ENCODE peak calls at places on chromosomes 11 and 22, in ten cellular contexts. D is lung microvascular endothelial cell; F is neuronal stem cell; A is stimulated activated CD4-positive, alpha-beta T cell treated with anti-CD3 and anti-CD28 coated beads, Interleukin-12 subunit alpha, Interleukin-12 subunit beta, amount 100 ng/mL, for 48 hours; H is anterior cingulate cortex; B is iPS DF 6.9; Z is HEK293T; W is effector memory CD8-positive, alpha-beta T cell; P is WERI-Rb-1; O is left cardiac atrium. Q is an unnamed sample.

GRCh38 chr11:3123316-3123715 is 41.8 kb downstream of the OSBPL5 start:
- DNase-seq in D (peak), F (no peak), A (no peak), H (peak), B (no peak), Z (no peak), W (no peak), P (no peak), O (peak), Q (no peak)

GRCh38 chr11:120814531-120815259 is 209.2 kb upstream of the TBCEL start:
- DNase-seq in D (peak), F (no peak), A (no peak), H (no peak), B (no peak), Z (no peak), W (no peak), P (no peak), O (no peak), Q (no peak)

GRCh38 chr11:75474878-75475766 is 42.1 kb upstream of the KLHL35 start:
- DNase-seq in D (no peak), F (no peak), A (peak), H (no peak), B (peak), Z (no peak), W (peak), P (peak), O (peak), Q (no peak)

GRCh38 chr22:46042786-46043185 is 65.8 kb upstream of the WNT7B start:
- DNase-seq in D (no peak), F (no peak), A (no peak), H (no peak), B (no peak), Z (no peak), W (no peak), P (no peak), O (peak), Q (no peak)

GRCh38 chr22:37566329-37566837 is 6.1 kb downstream of the CDC42EP1 start:
- DNase-seq in D (no peak), F (no peak), A (peak), H (peak), B (no peak), Z (no peak), W (peak), P (no peak), O (no peak), Q (no peak)

GRCh38 chr22:42389137-42389536 is 43.1 kb downstream of the NFAM1 start:
- DNase-seq in D (no peak), F (no peak), A (no peak), H (no peak), B (no peak), Z (no peak), W (no peak), P (no peak), O (no peak), Q (peak)

GRCh38 chr11:8247312-8247711 is 16.4 kb downstream of the LMO1 start:
- DNase-seq in D (peak), F (no peak), A (no peak), H (no peak), B (no peak), Z (peak), W (no peak), P (no peak), O (no peak), Q (no peak)

GRCh38 chr11:73411031-73411430 is 34.8 kb downstream of the RELT start:
- DNase-seq in D (no peak), F (no peak), A (no peak), H (no peak), B (no peak), Z (no peak), W (no peak), P (no peak), O (no peak), Q (no peak)

GRCh38 chr22:30541979-30542810 is 4.3 kb downstream of the SEC14L6 start:
- DNase-seq in D (no peak), F (peak), A (no peak), H (no peak), B (no peak), Z (no peak), W (no peak), P (no peak), O (no peak), Q (no peak)

GRCh38 chr11:691710-692590 is 3.1 kb downstream of the DEAF1 start:
- DNase-seq in D (no peak), F (no peak), A (no peak), H (no peak), B (no peak), Z (no peak), W (no peak), P (no peak), O (no peak), Q (no peak)

GRCh38 chr11:40280161-40281054 is 1179.0 kb downstream of the LRRC4C start:
- DNase-seq in D (no peak), F (no peak), A (no peak), H (no peak), B (no peak), Z (no peak), W (no peak), P (no peak), O (peak), Q (no peak)

GRCh38 chr11:104918113-104918824 is 20.0 kb upstream of the CASP12 start:
- DNase-seq in D (peak), F (no peak), A (no peak), H (no peak), B (no peak), Z (no peak), W (no peak), P (no peak), O (no peak), Q (no peak)

GRCh38 chr22:40002935-40003715 is 8.4 kb downstream of the FAM83F start:
- DNase-seq in D (no peak), F (no peak), A (no peak), H (no peak), B (no peak), Z (no peak), W (no peak), P (peak), O (no peak), Q (no peak)

GRCh38 chr11:7964261-7964660 is 986 bp downstream of the NLRP10 start:
- DNase-seq in D (no peak), F (no peak), A (no peak), H (no peak), B (no peak), Z (no peak), W (no peak), P (no peak), O (no peak), Q (no peak)

GRCh38 chr11:2590131-2590950 is 109.5 kb downstream of the KCNQ1OT1 start:
- DNase-seq in D (no peak), F (no peak), A (no peak), H (no peak), B (no peak), Z (peak), W (no peak), P (no peak), O (no peak), Q (no peak)

GRCh38 chr11:119417726-119418540 is 5.0 kb downstream of the THY1 start:
- DNase-seq in D (no peak), F (no peak), A (no peak), H (no peak), B (no peak), Z (no peak), W (no peak), P (no peak), O (no peak), Q (no peak)

GRCh38 chr11:71184421-71185210 is 67.8 kb downstream of the SHANK2 start:
- DNase-seq in D (no peak), F (no peak), A (no peak), H (no peak), B (no peak), Z (no peak), W (no peak), P (no peak), O (no peak), Q (no peak)